ENCODE peak calls at places on chromosomes 16 and 17, in four cellular contexts. S is endothelial cell of umbilical vein, P is testis, T is uterus. H is an unnamed sample.

GRCh38 chr17:67862614-67863217 is 37.4 kb downstream of the BPTF start:
- DNase-seq in S (no peak), P (no peak), T (no peak), H (no peak)

GRCh38 chr16:1583180-1583579 is 28.7 kb downstream of the IFT140 start:
- DNase-seq in S (no peak), P (no peak), T (no peak), H (no peak)

GRCh38 chr16:12009922-12010321 is 33.4 kb downstream of the SNX29 start:
- DNase-seq in S (no peak), P (no peak), T (no peak), H (no peak)

GRCh38 chr17:78450696-78451344 is 72.4 kb downstream of the PGS1 start:
- DNase-seq in S (no peak), P (no peak), T (no peak), H (no peak)

GRCh38 chr17:19399750-19400450 is 11.1 kb upstream of the RNF112 start:
- DNase-seq in S (no peak), P (no peak), T (no peak), H (no peak)

GRCh38 chr17:72635034-72635654 is 457.3 kb downstream of the SLC39A11 start:
- DNase-seq in S (no peak), P (no peak), T (no peak), H (no peak)

GRCh38 chr16:11497329-11497805 is 89.4 kb downstream of the LITAF start:
- DNase-seq in S (peak; percentile 84), P (peak; percentile 84), T (peak; percentile 77), H (peak; percentile 81)

GRCh38 chr17:335691-336090 is 16.9 kb downstream of the RPH3AL start:
- DNase-seq in S (no peak), P (no peak), T (no peak), H (peak; percentile 39)

GRCh38 chr16:14559809-14560227 is 70.2 kb downstream of the PARN start:
- DNase-seq in S (no peak), P (no peak), T (no peak), H (no peak)

GRCh38 chr17:21162394-21162775 is 35.6 kb downstream of the DHRS7B start:
- DNase-seq in S (no peak), P (no peak), T (no peak), H (no peak)

GRCh38 chr16:4814542-4815173 is 12.2 kb upstream of the ROGDI start:
- DNase-seq in S (no peak), P (no peak), T (no peak), H (no peak)

GRCh38 chr17:28173071-28173561 is 130.6 kb downstream of the NLK start:
- DNase-seq in S (peak; percentile 76), P (no peak), T (no peak), H (no peak)

GRCh38 chr17:40425741-40426140 is 8.0 kb upstream of the TOP2A start:
- DNase-seq in S (no peak), P (no peak), T (no peak), H (no peak)

GRCh38 chr17:40536731-40537171 is 28.5 kb downstream of the CCR7 start:
- DNase-seq in S (peak; percentile 63), P (no peak), T (peak; percentile 72), H (no peak)

GRCh38 chr16:82955836-82956348 is 329.1 kb downstream of the CDH13 start:
- DNase-seq in S (no peak), P (no peak), T (no peak), H (no peak)

GRCh38 chr17:44655983-44656700 is at the start of gene MEIOC:
- DNase-seq in S (peak; percentile 19), P (peak; percentile 86), T (no peak), H (no peak)

GRCh38 chr17:17847726-17848125 is 10.9 kb upstream of the SREBF1 start:
- DNase-seq in S (no peak), P (no peak), T (no peak), H (no peak)

GRCh38 chr16:31187808-31188189 is 7.9 kb downstream of the FUS start:
- DNase-seq in S (no peak), P (no peak), T (no peak), H (no peak)

GRCh38 chr16:10126686-10127085 is 55.5 kb downstream of the GRIN2A start:
- DNase-seq in S (no peak), P (no peak), T (peak; percentile 49), H (no peak)

GRCh38 chr17:71084219-71084618 is 914.9 kb downstream of the KCNJ2 start:
- DNase-seq in S (no peak), P (peak; percentile 71), T (no peak), H (no peak)

GRCh38 chr17:4998027-4998665 is 396 bp downstream of the KIF1C start:
- DNase-seq in S (peak; percentile 28), P (peak; percentile 32), T (peak; percentile 46), H (peak; percentile 67)

GRCh38 chr17:54919456-54919855 is 18.8 kb downstream of the TOM1L1 start:
- DNase-seq in S (no peak), P (no peak), T (no peak), H (no peak)

GRCh38 chr16:31052131-31052530 is 18.8 kb downstream of the STX4 start:
- DNase-seq in S (peak; percentile 37), P (no peak), T (no peak), H (no peak)

GRCh38 chr17:81034168-81034777 is 678 bp upstream of the BAIAP2 start:
- DNase-seq in S (no peak), P (no peak), T (no peak), H (no peak)

GRCh38 chr16:70267516-70267915 is 15.8 kb upstream of the EXOSC6 start:
- DNase-seq in S (peak; percentile 65), P (peak; percentile 52), T (no peak), H (peak; percentile 63)

GRCh38 chr17:57597531-57598453 is 147.3 kb downstream of the CCDC182 start:
- DNase-seq in S (peak; percentile 67), P (peak; percentile 74), T (peak; percentile 66), H (peak; percentile 63)

GRCh38 chr17:63150994-63151464 is 185.0 kb downstream of the TANC2 start:
- DNase-seq in S (no peak), P (no peak), T (no peak), H (no peak)

GRCh38 chr17:60142872-60143499 is 6.8 kb upstream of the CA4 start:
- DNase-seq in S (peak; percentile 89), P (peak; percentile 92), T (peak; percentile 65), H (peak; percentile 78)

GRCh38 chr17:43736389-43736788 is 22.2 kb downstream of the SOST start:
- DNase-seq in S (no peak), P (no peak), T (no peak), H (no peak)

GRCh38 chr16:89557230-89557935 is 3.1 kb upstream of the RPL13 start:
- DNase-seq in S (peak; percentile 85), P (peak; percentile 90), T (peak; percentile 58), H (peak; percentile 80)

DNA sequence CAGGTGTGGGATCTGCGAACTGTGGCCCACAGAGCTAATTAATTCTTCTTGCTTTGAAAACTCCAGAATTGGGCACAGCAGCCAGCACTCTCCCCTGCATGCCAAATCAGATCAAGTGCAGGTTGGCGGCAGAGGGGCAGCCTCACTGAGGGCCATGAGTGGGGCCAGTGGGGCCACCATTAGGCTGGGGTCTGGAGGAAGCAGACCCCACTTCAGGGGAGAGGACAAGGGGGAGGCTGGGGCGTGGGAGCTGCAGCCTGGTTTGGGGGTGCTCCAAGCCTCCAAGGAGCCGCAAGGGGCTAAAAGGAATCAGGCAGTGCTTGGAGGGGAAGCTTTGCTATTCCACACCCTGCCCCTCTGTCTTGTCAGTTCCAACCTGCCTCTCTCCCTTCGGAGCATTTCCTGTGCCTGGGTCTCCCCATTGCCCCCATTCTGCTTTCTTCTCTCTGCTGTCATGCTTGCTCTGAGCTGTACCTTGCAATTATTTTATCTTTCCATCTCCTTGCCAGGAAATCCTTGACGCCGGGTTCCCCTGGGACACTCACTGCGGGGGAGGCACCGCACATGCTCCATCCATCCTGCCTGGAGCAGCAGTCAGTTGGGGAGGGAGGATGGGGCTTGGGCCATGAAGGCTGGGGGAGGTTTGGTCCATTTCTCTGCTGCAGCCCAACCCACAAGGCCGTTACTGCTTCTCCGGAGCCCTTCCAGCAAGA is 3.3 kb upstream of the ABCC3 start:
- DNase-seq in S (no peak), P (no peak), T (no peak), H (no peak)
- H3K27ac ChIP-seq in S (no peak overlapping the region), P (no peak overlapping the region), T (no peak overlapping the region), H (no peak overlapping the region)

GRCh38 chr16:58430718-58431117 is 38.4 kb downstream of the GINS3 start:
- DNase-seq in S (no peak), P (no peak), T (no peak), H (no peak)

GRCh38 chr16:58440094-58440493 is 47.8 kb downstream of the GINS3 start:
- DNase-seq in S (no peak), P (no peak), T (no peak), H (no peak)

GRCh38 chr16:58433569-58433951 is 41.3 kb downstream of the GINS3 start:
- DNase-seq in S (no peak), P (no peak), T (no peak), H (no peak)

DNA sequence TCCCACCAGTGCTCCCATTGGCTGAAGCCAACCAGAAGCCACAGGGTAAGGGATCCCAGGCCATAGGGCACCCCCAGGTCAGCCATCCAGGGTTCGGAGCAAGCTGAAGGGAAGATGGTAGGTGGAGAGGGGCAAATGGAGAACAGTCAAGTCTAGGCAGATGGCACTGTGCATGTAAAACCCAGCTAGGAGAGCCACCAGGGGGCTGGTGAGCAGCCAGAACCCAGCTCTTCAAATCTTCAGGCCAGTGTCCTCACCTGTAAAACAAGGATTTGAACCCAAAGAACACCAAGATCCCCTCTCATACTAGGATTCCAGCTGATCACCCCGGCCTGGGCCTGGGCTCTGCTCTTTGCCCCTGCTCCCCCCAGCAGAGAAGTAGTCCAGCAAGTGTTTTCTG is 43.5 kb downstream of the GINS3 start:
- DNase-seq in S (no peak), P (no peak), T (no peak), H (no peak)
- TF ChIP-seq CTCF in S (no peak), P (no peak), T (no peak), H (no peak)

GRCh38 chr16:68085259-68086071 is at the start of gene NFATC3:
- DNase-seq in S (peak; percentile 95), P (peak; percentile 99), T (peak; percentile 99), H (peak; percentile 100)
- TF ChIP-seq POLR2A in S (no peak), P (no peak), T (peak; percentile 60), H (peak; percentile 56)

GRCh38 chr16:50742521-50743150 is 750 bp downstream of the CYLD start:
- DNase-seq in S (peak; percentile 20), P (no peak), T (peak; percentile 27), H (peak; percentile 50)

GRCh38 chr16:50743575-50744225 is 1.8 kb downstream of the CYLD start:
- DNase-seq in S (no peak), P (no peak), T (no peak), H (no peak)

GRCh38 chr16:50740747-50741146 is 1.1 kb upstream of the CYLD start:
- DNase-seq in S (no peak), P (no peak), T (no peak), H (no peak)

GRCh38 chr16:50741225-50741807 is 570 bp upstream of the CYLD start:
- DNase-seq in S (no peak), P (no peak), T (peak; percentile 41), H (no peak)

DNA sequence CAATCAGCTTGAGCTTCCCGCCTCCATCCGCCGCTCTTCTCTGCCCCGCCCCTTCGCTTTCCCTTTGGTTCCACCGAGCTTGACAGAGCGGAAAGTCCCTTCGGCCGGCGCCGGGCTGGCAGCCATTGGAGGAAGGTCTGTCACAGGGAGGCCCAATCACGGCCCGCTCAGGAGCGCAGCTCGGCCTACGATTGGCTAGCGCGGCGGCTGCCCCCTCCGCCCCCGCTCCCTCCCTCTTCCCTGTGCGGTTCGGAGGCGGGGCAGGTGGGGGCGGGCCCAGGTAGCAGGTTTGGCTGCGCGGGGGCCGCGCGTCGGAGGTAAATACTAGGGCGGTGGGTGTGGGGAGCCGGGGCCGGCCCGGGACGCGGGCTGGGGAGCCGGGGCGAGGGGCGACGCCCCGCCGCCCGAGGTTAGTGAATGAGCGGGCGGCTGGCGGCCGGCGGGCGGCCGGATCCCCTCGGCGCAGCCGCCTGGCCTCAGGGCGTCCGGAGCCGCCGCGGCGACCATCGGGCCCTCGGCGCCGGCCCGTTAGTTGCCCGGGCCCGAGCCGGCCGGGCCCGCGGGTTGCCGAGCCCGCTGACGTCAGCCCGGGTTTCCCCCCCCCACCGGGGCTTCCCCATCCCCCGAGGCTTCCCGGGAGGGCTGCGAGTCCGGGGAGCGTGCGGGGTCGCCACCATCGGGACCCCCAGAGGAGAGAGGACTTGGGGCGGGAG is at the start of gene CYLD:
- DNase-seq in S (peak; percentile 100), P (peak; percentile 100), T (peak; percentile 100), H (peak; percentile 99)
- H3K27ac ChIP-seq in S (peak within 1 kb of the TSS; percentile 62), P (peak within 1 kb of the TSS; percentile 64), T (peak within 1 kb of the TSS; percentile 92), H (peak within 1 kb of the TSS; percentile 100)